ENCODE peak calls at places on chromosomes 2 and 18, in seven cellular contexts. A is right lobe of liver, Q is stomach, B is mammary epithelial cell, S is aorta, N is AG04450, F is K562. X is an unnamed sample.

GRCh38 chr2:111676423-111676822 is 207.6 kb downstream of the ANAPC1 start:
- DNase-seq in A (no peak), Q (no peak), B (no peak), S (no peak), N (peak; percentile 82), F (no peak), X (no peak)

GRCh38 chr2:9637330-9637729 is 6.5 kb upstream of the YWHAQ start:
- DNase-seq in A (no peak), Q (no peak), B (peak; percentile 83), S (no peak), N (no peak), F (no peak), X (no peak)

GRCh38 chr18:76451475-76452331 is 43.3 kb downstream of the ZNF516 start:
- DNase-seq in A (no peak), Q (no peak), B (no peak), S (no peak), N (no peak), F (no peak), X (peak; percentile 19)

GRCh38 chr2:237189799-237190198 is 104.1 kb downstream of the COPS8 start:
- DNase-seq in A (no peak), Q (no peak), B (no peak), S (no peak), N (no peak), F (no peak), X (no peak)

GRCh38 chr18:46916551-46917107 is 678 bp downstream of the PIAS2 start:
- DNase-seq in A (no peak), Q (no peak), B (peak; percentile 35), S (no peak), N (no peak), F (no peak), X (no peak)

GRCh38 chr18:26052497-26052896 is 37.9 kb downstream of the SS18 start:
- DNase-seq in A (no peak), Q (no peak), B (peak; percentile 37), S (no peak), N (no peak), F (no peak), X (no peak)

GRCh38 chr2:1874101-1874865 is 130.0 kb upstream of the PXDN start:
- DNase-seq in A (no peak), Q (no peak), B (no peak), S (no peak), N (no peak), F (no peak), X (no peak)

GRCh38 chr2:47783491-47784330 is 766 bp downstream of the MSH6 start:
- DNase-seq in A (peak; percentile 78), Q (peak; percentile 72), B (peak; percentile 66), S (peak; percentile 88), N (no peak), F (peak; percentile 86), X (peak; percentile 74)

GRCh38 chr2:197212344-197213262 is 98.0 kb downstream of the ANKRD44 start:
- DNase-seq in A (no peak), Q (no peak), B (no peak), S (no peak), N (no peak), F (no peak), X (no peak)

GRCh38 chr2:230520875-230521155 is 104.8 kb downstream of the SP100 start:
- DNase-seq in A (no peak), Q (no peak), B (peak; percentile 82), S (no peak), N (no peak), F (no peak), X (no peak)

GRCh38 chr2:66563473-66563872 is 128.5 kb downstream of the MEIS1 start:
- DNase-seq in A (no peak), Q (no peak), B (no peak), S (no peak), N (no peak), F (peak; percentile 20), X (no peak)

GRCh38 chr2:166900700-166901099 is 12.4 kb downstream of the XIRP2 start:
- DNase-seq in A (no peak), Q (no peak), B (peak; percentile 3), S (no peak), N (no peak), F (no peak), X (no peak)

GRCh38 chr2:30511122-30512083 is 64.4 kb downstream of the LCLAT1 start:
- DNase-seq in A (no peak), Q (no peak), B (no peak), S (no peak), N (no peak), F (no peak), X (no peak)

GRCh38 chr2:48753228-48753627 is 2.3 kb downstream of the LHCGR start:
- DNase-seq in A (no peak), Q (no peak), B (no peak), S (no peak), N (no peak), F (no peak), X (no peak)

GRCh38 chr2:127355407-127356008 is 32.3 kb downstream of the MAP3K2 start:
- DNase-seq in A (no peak), Q (no peak), B (peak; percentile 28), S (no peak), N (no peak), F (peak; percentile 54), X (no peak)

GRCh38 chr2:158878003-158878402 is 82.9 kb downstream of the DAPL1 start:
- DNase-seq in A (no peak), Q (no peak), B (no peak), S (no peak), N (no peak), F (no peak), X (no peak)

GRCh38 chr18:40897884-40898283 is 1057.2 kb upstream of the PIK3C3 start:
- DNase-seq in A (no peak), Q (no peak), B (no peak), S (no peak), N (no peak), F (no peak), X (no peak)

GRCh38 chr2:143762176-143762928 is 633.1 kb downstream of the ARHGAP15 start:
- DNase-seq in A (no peak), Q (no peak), B (no peak), S (no peak), N (no peak), F (no peak), X (no peak)

GRCh38 chr2:26558271-26559043 is 80.5 kb upstream of the OTOF start:
- DNase-seq in A (peak; percentile 15), Q (no peak), B (no peak), S (peak; percentile 61), N (no peak), F (no peak), X (no peak)

DNA sequence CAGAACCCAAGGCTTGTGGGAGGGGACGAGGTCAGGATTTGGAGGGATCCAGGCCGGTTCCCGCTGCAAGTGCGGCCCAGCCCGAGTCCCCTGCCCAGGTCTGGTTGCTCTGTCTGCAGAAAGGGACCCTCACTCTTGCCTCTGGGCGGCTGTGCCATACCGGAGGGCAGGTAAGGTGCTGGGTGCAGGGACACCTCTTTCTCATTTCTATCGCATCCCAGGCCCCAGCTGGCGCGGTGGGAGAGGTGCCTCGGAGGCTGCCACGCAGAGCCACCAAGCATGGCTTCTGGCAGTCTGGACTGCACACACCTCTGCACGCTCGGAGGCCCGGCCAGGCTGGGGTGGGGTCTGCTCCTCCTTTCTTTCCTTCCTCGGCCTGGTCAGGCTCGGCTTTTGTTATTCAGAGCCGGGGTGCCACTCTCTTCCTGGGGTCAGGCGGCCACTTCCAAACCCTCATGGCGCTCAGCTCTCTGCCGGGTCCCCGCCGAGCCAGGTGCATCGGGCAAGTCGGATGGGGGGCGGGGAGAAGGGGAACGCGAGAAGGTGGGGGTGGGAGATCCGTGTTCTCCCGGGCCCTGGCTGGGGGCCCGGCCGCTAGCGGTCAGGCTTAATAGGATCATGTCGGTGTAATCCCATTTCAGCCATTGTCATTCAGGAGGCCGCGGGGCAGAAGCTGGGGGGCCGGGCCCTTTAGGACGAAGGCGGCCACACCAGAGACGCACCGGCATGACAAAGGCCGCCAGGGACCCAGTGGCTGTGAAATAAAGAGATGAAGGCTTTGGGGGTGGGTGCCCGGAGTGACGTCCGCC is 9.0 kb downstream of the GBX2 start:
- DNase-seq in A (no peak), Q (no peak), B (no peak), S (no peak), N (no peak), F (no peak), X (no peak)
- H3K27me3 ChIP-seq in A (peaks cover 8% of the 10 kb centered on the region), Q (peaks cover 36% of the 10 kb centered on the region), B (peaks cover 1% of the 10 kb centered on the region), S (no peaks in the 10 kb centered on the region), N (peaks cover 79% of the 10 kb centered on the region), F (peaks cover 3% of the 10 kb centered on the region), X (peaks cover 5% of the 10 kb centered on the region)

GRCh38 chr18:32439241-32439640 is 31.4 kb downstream of the GAREM1 start:
- DNase-seq in A (no peak), Q (no peak), B (no peak), S (no peak), N (no peak), F (no peak), X (no peak)
- H3K27ac ChIP-seq in A (no peak overlapping the region), Q (no peak overlapping the region), B (no peak overlapping the region), S (no peak overlapping the region), N (no peak overlapping the region), F (no peak overlapping the region), X (no peak overlapping the region)

GRCh38 chr2:181684454-181685149 is 4.3 kb upstream of the NEUROD1 start:
- DNase-seq in A (no peak), Q (no peak), B (no peak), S (no peak), N (no peak), F (no peak), X (no peak)
- H3K27me3 ChIP-seq in A (peaks cover 18% of the 10 kb centered on the region), Q (peaks cover 38% of the 10 kb centered on the region), B (peaks cover 55% of the 10 kb centered on the region), S (peaks cover 2% of the 10 kb centered on the region), N (peaks cover 65% of the 10 kb centered on the region), F (peaks cover 29% of the 10 kb centered on the region), X (no peaks in the 10 kb centered on the region)

DNA sequence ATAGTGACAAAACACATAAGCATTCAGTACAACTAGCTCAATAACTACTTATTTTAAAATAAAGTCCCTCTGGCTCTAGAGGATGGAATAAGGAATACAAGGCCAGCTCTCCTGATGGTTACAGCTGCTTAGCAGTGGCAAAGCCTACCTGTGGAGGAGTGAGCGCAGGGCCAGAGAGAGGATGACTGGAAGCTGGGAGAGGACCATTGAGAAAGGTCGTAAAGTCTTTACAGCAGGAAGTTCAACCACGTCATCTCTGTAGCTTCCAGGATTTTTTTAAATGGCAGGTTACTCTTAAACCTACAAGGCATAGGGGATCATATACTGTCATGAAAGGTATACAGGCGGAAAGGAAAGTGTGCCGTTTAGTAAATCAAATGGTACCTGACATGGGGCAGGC is 26.3 kb downstream of the ANXA4 start:
- DNase-seq in A (no peak), Q (no peak), B (no peak), S (no peak), N (no peak), F (no peak), X (no peak)
- H3K27ac ChIP-seq in A (no peak overlapping the region), Q (peak overlapping the region; percentile 85), B (no peak overlapping the region), S (no peak overlapping the region), N (no peak overlapping the region), F (no peak overlapping the region), X (peak overlapping the region; percentile 1)

DNA sequence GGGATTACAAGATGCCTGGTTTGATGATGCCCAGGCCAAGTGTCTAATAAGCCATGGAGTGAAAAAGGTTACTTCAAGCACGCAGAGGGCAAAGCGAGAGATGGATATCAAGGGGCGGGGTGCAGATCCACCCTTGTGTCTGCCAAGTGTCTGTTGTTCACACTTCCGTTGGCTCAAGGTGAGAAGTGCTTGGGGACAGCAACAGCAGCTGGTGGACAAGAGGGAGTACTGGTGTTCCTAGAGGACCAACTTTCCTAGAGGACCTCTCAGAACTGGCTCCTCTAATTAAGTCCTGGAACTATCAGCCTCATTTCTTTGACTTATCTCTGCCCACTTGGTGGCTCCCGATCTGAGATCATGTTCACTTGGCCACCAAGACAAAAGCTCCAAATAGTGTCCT is 299.1 kb downstream of the PRKCE start:
- DNase-seq in A (no peak), Q (no peak), B (no peak), S (no peak), N (no peak), F (no peak), X (no peak)
- H3K27me3 ChIP-seq in A (no peaks in the 10 kb centered on the region), Q (no peaks in the 10 kb centered on the region), B (peaks cover 4% of the 10 kb centered on the region), S (no peaks in the 10 kb centered on the region), N (no peaks in the 10 kb centered on the region), F (peaks cover 13% of the 10 kb centered on the region), X (no peaks in the 10 kb centered on the region)